ENCODE peak calls at places on chromosomes 7 and 10, in six cellular contexts. Q is OCI-LY7, V is cardiac muscle cell, A is breast epithelium, T is BE2C, B is tibial artery. Y is an unnamed sample.

GRCh38 chr7:123749537-123749857 is 694 bp upstream of the WASL start:
- DNase-seq in Q (peak; percentile 66), V (no peak), A (peak; percentile 32), T (no peak), B (peak; percentile 42), Y (no peak)

GRCh38 chr7:51366930-51367613 is 50.5 kb upstream of the COBL start:
- DNase-seq in Q (peak; percentile 25), V (peak; percentile 83), A (no peak), T (peak; percentile 72), B (no peak), Y (no peak)

GRCh38 chr10:8043569-8044306 is 10.8 kb upstream of the GATA3 start:
- DNase-seq in Q (no peak), V (no peak), A (no peak), T (no peak), B (no peak), Y (no peak)

GRCh38 chr10:47291682-47292081 is 8.3 kb upstream of the GDF10 start:
- DNase-seq in Q (no peak), V (no peak), A (no peak), T (no peak), B (no peak), Y (no peak)

GRCh38 chr10:124977648-124978375 is 35.9 kb downstream of the ZRANB1 start:
- DNase-seq in Q (no peak), V (no peak), A (no peak), T (no peak), B (no peak), Y (no peak)

GRCh38 chr7:98365863-98366561 is 34.9 kb downstream of the BAIAP2L1 start:
- DNase-seq in Q (no peak), V (no peak), A (no peak), T (no peak), B (no peak), Y (no peak)

GRCh38 chr7:2873686-2874551 is 29.8 kb upstream of the GNA12 start:
- DNase-seq in Q (peak; percentile 51), V (no peak), A (no peak), T (peak; percentile 36), B (no peak), Y (no peak)

GRCh38 chr10:97676770-97677581 is 10.1 kb downstream of the AVPI1 start:
- DNase-seq in Q (peak; percentile 69), V (peak; percentile 69), A (no peak), T (peak; percentile 38), B (no peak), Y (no peak)

GRCh38 chr7:101667399-101667798 is 38.3 kb upstream of the MYL10 start:
- DNase-seq in Q (no peak), V (no peak), A (no peak), T (no peak), B (no peak), Y (no peak)

GRCh38 chr10:97774811-97775294 is 3.1 kb upstream of the SFRP5 start:
- DNase-seq in Q (no peak), V (no peak), A (peak; percentile 45), T (no peak), B (no peak), Y (no peak)

GRCh38 chr7:30163231-30163894 is 28.6 kb downstream of the MTURN start:
- DNase-seq in Q (peak; percentile 18), V (peak; percentile 39), A (no peak), T (no peak), B (peak; percentile 39), Y (no peak)

DNA sequence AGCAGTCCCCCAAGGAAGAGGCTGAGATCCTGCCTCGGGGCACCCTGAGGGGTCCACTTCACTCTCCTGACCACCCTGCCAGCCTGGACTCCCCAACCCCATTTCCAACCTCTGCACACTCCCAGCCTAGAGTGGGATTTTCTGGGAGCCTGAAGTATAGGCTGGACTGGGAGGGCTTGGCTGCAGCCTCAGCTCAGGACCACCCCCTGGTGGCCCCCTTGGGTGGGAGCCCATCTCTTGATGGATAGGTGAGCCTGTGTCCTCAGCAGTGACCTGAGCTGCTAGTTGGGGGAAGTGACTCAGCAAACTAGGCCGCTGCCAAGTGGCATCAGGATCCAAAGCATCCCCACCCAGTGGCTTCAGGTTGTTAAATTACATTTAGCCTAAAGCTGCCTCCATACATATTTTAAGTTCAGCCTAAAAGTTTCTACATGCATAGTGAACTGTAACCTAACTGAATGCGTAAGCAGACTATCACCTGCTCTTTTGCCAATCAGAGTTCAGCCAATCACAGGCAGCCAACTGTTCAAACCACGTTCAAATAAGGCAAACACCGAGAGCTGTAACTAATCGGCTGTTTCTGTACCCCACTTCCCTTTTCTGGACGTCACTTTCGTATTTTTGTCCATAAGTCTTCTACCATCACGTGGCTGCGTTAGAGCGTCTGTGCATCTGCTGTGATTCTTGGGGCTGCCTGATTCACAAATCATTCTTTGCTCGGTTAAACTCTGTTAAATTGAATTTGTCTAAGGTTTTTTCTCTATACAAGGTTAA is 144.0 kb downstream of the PLPP4 start:
- DNase-seq in Q (no peak), V (peak; percentile 42), A (no peak), T (peak; percentile 74), B (no peak), Y (no peak)
- TF ChIP-seq CTCF in Q (peak; percentile 39), V (peak; percentile 16), A (no peak), T (peak; percentile 83), B (no peak), Y (no peak)

DNA sequence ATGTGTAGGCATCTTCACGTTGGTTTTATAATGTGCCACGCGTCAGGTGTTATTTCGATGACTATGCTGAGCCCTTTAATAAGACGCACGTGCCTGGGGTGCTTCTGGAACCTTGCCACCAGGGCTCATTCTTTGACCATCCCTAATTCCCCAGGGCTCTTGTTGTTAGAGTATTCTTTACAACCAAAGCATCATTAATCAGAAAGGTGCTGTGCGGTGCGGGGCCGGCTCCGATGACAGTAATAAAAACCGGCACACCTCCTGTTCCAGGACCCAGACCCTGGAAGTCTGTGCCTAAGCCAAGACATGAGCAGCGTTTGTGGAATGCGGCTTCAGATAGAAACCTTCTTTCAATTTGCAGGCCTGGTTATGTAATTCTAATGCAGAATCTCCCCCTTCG is 58.4 kb downstream of the MGMT start:
- DNase-seq in Q (no peak), V (no peak), A (peak; percentile 30), T (no peak), B (no peak), Y (no peak)
- H3K4me3 ChIP-seq in Q (no peak overlapping the region), V (no peak overlapping the region), A (no peak overlapping the region), T (no peak overlapping the region), B (peak overlapping the region; percentile 14), Y (no peak overlapping the region)

GRCh38 chr10:83701799-83702198 is 437.5 kb upstream of the GHITM start:
- DNase-seq in Q (no peak), V (no peak), A (no peak), T (no peak), B (no peak), Y (no peak)
- H3K9me3 ChIP-seq in Q (no peaks in the 10 kb centered on the region), V (no peaks in the 10 kb centered on the region), A (no peaks in the 10 kb centered on the region), T (no peaks in the 10 kb centered on the region), B (no peaks in the 10 kb centered on the region), Y (no peaks in the 10 kb centered on the region)

GRCh38 chr10:33193057-33193866 is 141.2 kb downstream of the NRP1 start:
- DNase-seq in Q (peak; percentile 78), V (peak; percentile 82), A (peak; percentile 47), T (peak; percentile 79), B (peak; percentile 89), Y (peak; percentile 75)
- TF ChIP-seq CTCF in Q (peak; percentile 92), V (peak; percentile 77), A (peak; percentile 50), T (peak; percentile 83), B (peak; percentile 79), Y (peak; percentile 85)

DNA sequence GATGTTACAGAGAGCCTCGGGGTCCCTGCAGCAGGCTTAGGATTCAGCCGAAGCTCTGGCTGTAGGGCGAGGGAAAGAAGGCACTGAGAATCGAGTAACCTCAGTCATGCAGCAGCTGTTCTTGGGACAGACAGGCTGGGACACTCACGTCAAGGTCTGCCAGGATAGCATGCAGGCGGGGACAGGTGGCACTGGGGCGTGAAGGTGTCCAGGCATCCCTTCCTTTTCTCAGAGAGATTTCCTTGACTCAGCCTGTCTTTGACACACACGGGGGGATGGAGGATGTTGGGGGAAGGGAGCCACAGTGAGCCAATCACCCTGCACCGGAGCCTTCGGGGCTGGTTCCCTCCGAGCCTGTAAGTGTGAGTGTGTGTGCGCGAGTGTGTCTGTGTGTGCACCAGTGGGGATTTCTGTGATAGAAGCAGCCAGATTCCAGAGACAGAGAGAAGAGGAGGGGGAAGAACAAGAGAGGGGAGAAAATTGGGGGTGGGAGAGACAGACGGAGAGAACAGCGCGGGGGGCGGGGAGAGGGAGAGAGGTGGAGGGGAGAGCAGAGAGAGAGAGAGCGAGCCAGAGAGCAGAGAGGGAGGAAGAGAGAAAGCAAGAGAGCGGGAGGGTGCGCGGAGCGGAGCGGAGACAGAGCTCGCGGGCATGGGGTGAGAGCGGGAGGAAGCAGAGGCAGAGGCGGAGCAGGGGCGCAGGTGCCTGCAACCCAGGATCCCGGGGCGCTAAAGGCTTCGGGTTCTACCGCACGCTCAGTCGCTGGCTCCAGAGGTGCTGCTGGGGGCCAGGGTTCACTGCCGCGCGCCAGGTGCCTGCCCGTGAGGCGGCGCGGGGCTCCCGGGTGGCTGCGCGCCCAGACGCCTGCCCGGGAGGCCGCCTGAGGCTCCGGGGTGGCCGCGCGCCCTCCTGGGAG is 526 bp upstream of the GPR26 start:
- DNase-seq in Q (no peak), V (no peak), A (no peak), T (no peak), B (no peak), Y (peak; percentile 20)
- H3K4me3 ChIP-seq in Q (no peak overlapping the region), V (no peak overlapping the region), A (no peak overlapping the region), T (no peak overlapping the region), B (no peak overlapping the region), Y (no peak overlapping the region)

GRCh38 chr7:158114056-158114850 is 473.4 kb downstream of the PTPRN2 start:
- DNase-seq in Q (no peak), V (no peak), A (no peak), T (no peak), B (peak; percentile 15), Y (peak; percentile 36)
- H3K9me3 ChIP-seq in Q (peaks cover 10% of the 10 kb centered on the region), V (no peaks in the 10 kb centered on the region), A (peaks cover 72% of the 10 kb centered on the region), T (no peaks in the 10 kb centered on the region), B (peaks cover 42% of the 10 kb centered on the region), Y (peaks cover 27% of the 10 kb centered on the region)